ENCODE peak calls at places on chromosomes 4 and X, in seven cellular contexts. One of them, this sample, is unnamed.

GRCh38 chr4:114316789-114317188 is 281.8 kb upstream of the UGT8 start:
- DNase-seq in mammary epithelial cell: no peak
- DNase-seq in MM.1S: no peak
- DNase-seq in esophagus muscularis mucosa: no peak
- DNase-seq in OCI-LY7: no peak
- DNase-seq in ascending aorta: no peak
- DNase-seq in BJ: no peak
- DNase-seq in this sample: no peak

GRCh38 chr4:38058186-38058585 is 98.0 kb downstream of the PTTG2 start:
- DNase-seq in BJ: no peak
- DNase-seq in mammary epithelial cell: no peak
- DNase-seq in OCI-LY7: no peak
- DNase-seq in ascending aorta: no peak
- DNase-seq in esophagus muscularis mucosa: no peak
- DNase-seq in MM.1S: no peak
- DNase-seq in this sample: no peak

GRCh38 chr4:122917731-122918130 is 4.7 kb downstream of the NUDT6 start:
- DNase-seq in esophagus muscularis mucosa: no peak
- DNase-seq in BJ: no peak
- DNase-seq in MM.1S: no peak
- DNase-seq in OCI-LY7: no peak
- DNase-seq in ascending aorta: no peak
- DNase-seq in mammary epithelial cell: no peak
- DNase-seq in this sample: no peak

GRCh38 chrX:12610079-12610478 is 181.1 kb upstream of the PRPS2 start:
- DNase-seq in MM.1S: no peak
- DNase-seq in BJ: peak; percentile 22
- DNase-seq in mammary epithelial cell: peak; percentile 98
- DNase-seq in OCI-LY7: no peak
- DNase-seq in esophagus muscularis mucosa: no peak
- DNase-seq in ascending aorta: no peak
- DNase-seq in this sample: no peak

GRCh38 chrX:96833333-96833732 is 50.4 kb upstream of the RPA4 start:
- DNase-seq in mammary epithelial cell: no peak
- DNase-seq in MM.1S: no peak
- DNase-seq in esophagus muscularis mucosa: no peak
- DNase-seq in OCI-LY7: no peak
- DNase-seq in BJ: no peak
- DNase-seq in ascending aorta: no peak
- DNase-seq in this sample: no peak

GRCh38 chr4:134215636-134216340 is 14.2 kb upstream of the PABPC4L start:
- DNase-seq in ascending aorta: no peak
- DNase-seq in mammary epithelial cell: no peak
- DNase-seq in MM.1S: no peak
- DNase-seq in OCI-LY7: no peak
- DNase-seq in BJ: no peak
- DNase-seq in esophagus muscularis mucosa: no peak
- DNase-seq in this sample: no peak

GRCh38 chr4:24213936-24214335 is 324.1 kb upstream of the PPARGC1A start:
- DNase-seq in BJ: no peak
- DNase-seq in ascending aorta: no peak
- DNase-seq in esophagus muscularis mucosa: no peak
- DNase-seq in mammary epithelial cell: no peak
- DNase-seq in OCI-LY7: no peak
- DNase-seq in MM.1S: no peak
- DNase-seq in this sample: no peak

GRCh38 chr4:20194079-20195013 is 57.4 kb upstream of the SLIT2 start:
- DNase-seq in mammary epithelial cell: peak; percentile 51
- DNase-seq in OCI-LY7: no peak
- DNase-seq in ascending aorta: no peak
- DNase-seq in MM.1S: no peak
- DNase-seq in esophagus muscularis mucosa: no peak
- DNase-seq in BJ: peak; percentile 78
- DNase-seq in this sample: no peak

GRCh38 chr4:677431-678293 is 3.3 kb downstream of the MYL5 start:
- DNase-seq in mammary epithelial cell: peak; percentile 79
- DNase-seq in OCI-LY7: peak; percentile 71
- DNase-seq in esophagus muscularis mucosa: no peak
- DNase-seq in MM.1S: no peak
- DNase-seq in ascending aorta: no peak
- DNase-seq in BJ: no peak
- DNase-seq in this sample: no peak

GRCh38 chrX:150038977-150039599 is 100.8 kb upstream of the EOLA2 start:
- DNase-seq in esophagus muscularis mucosa: no peak
- DNase-seq in BJ: no peak
- DNase-seq in OCI-LY7: no peak
- DNase-seq in mammary epithelial cell: no peak
- DNase-seq in MM.1S: no peak
- DNase-seq in ascending aorta: no peak
- DNase-seq in this sample: no peak

GRCh38 chr4:2219233-2219760 is 22.6 kb downstream of the HAUS3 start:
- DNase-seq in OCI-LY7: no peak
- DNase-seq in ascending aorta: no peak
- DNase-seq in mammary epithelial cell: no peak
- DNase-seq in MM.1S: no peak
- DNase-seq in esophagus muscularis mucosa: no peak
- DNase-seq in BJ: no peak
- DNase-seq in this sample: no peak

GRCh38 chr4:119627267-119628190 is 1.1 kb downstream of the PDE5A start:
- DNase-seq in mammary epithelial cell: peak; percentile 39
- DNase-seq in MM.1S: peak; percentile 80
- DNase-seq in ascending aorta: peak; percentile 89
- DNase-seq in esophagus muscularis mucosa: peak; percentile 93
- DNase-seq in BJ: no peak
- DNase-seq in OCI-LY7: peak; percentile 67
- DNase-seq in this sample: no peak

GRCh38 chr4:15413010-15413622 is 14.7 kb upstream of the C1QTNF7 start:
- DNase-seq in MM.1S: no peak
- DNase-seq in esophagus muscularis mucosa: peak; percentile 74
- DNase-seq in ascending aorta: no peak
- DNase-seq in OCI-LY7: peak; percentile 31
- DNase-seq in mammary epithelial cell: no peak
- DNase-seq in BJ: no peak
- DNase-seq in this sample: no peak

GRCh38 chr4:9889306-9889705 is 107.9 kb downstream of the DRD5 start:
- DNase-seq in esophagus muscularis mucosa: no peak
- DNase-seq in mammary epithelial cell: no peak
- DNase-seq in ascending aorta: no peak
- DNase-seq in MM.1S: no peak
- DNase-seq in OCI-LY7: no peak
- DNase-seq in BJ: no peak
- DNase-seq in this sample: no peak

GRCh38 chr4:169645627-169646026 is 25.2 kb downstream of the CLCN3 start:
- DNase-seq in OCI-LY7: no peak
- DNase-seq in esophagus muscularis mucosa: no peak
- DNase-seq in ascending aorta: no peak
- DNase-seq in MM.1S: no peak
- DNase-seq in BJ: no peak
- DNase-seq in mammary epithelial cell: no peak
- DNase-seq in this sample: no peak

GRCh38 chrX:70656304-70656703 is 211.7 kb downstream of the DLG3 start:
- DNase-seq in MM.1S: peak; percentile 38
- DNase-seq in ascending aorta: no peak
- DNase-seq in esophagus muscularis mucosa: no peak
- DNase-seq in mammary epithelial cell: no peak
- DNase-seq in OCI-LY7: no peak
- DNase-seq in BJ: no peak
- DNase-seq in this sample: no peak

GRCh38 chr4:11765849-11766453 is 337.3 kb upstream of the HS3ST1 start:
- DNase-seq in esophagus muscularis mucosa: no peak
- DNase-seq in ascending aorta: no peak
- DNase-seq in BJ: no peak
- DNase-seq in OCI-LY7: peak; percentile 22
- DNase-seq in mammary epithelial cell: peak; percentile 41
- DNase-seq in MM.1S: peak; percentile 55
- DNase-seq in this sample: peak; percentile 13

GRCh38 chr4:126264839-126265238 is 950.1 kb downstream of the FAT4 start:
- DNase-seq in ascending aorta: no peak
- DNase-seq in MM.1S: no peak
- DNase-seq in esophagus muscularis mucosa: no peak
- DNase-seq in BJ: no peak
- DNase-seq in mammary epithelial cell: peak; percentile 3
- DNase-seq in OCI-LY7: no peak
- DNase-seq in this sample: no peak

DNA sequence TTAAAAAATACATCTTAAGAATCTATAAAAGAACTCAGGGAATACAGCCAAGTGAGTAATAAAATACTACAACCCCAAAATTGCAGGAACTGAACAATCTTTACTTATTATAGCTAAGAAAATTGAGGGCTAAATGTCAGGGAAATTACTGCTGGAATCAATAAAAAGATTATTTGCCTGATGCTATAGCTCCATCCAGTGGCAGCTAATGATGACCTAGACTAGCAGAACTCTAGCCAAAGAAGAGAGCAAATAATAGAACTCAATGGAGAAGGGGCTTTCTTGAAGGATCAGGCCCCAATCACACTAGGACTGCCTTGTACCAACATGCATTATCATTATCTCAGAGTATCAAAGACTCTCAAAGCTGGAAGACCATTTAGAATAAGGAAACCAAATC is 85.0 kb upstream of the FAM241A start:
- DNase-seq in OCI-LY7: peak; percentile 11
- DNase-seq in esophagus muscularis mucosa: no peak
- DNase-seq in BJ: no peak
- DNase-seq in MM.1S: peak; percentile 30
- DNase-seq in mammary epithelial cell: no peak
- DNase-seq in ascending aorta: no peak
- DNase-seq in this sample: no peak
- TF ChIP-seq CTCF in OCI-LY7: peak; percentile 73
- TF ChIP-seq CTCF in esophagus muscularis mucosa: no peak
- TF ChIP-seq CTCF in BJ: peak; percentile 61
- TF ChIP-seq CTCF in MM.1S: peak; percentile 46
- TF ChIP-seq CTCF in mammary epithelial cell: peak; percentile 70
- TF ChIP-seq CTCF in ascending aorta: no peak
- TF ChIP-seq CTCF in this sample: peak; percentile 46

GRCh38 chrX:140502491-140503229 is 2.2 kb downstream of the SOX3 start:
- DNase-seq in esophagus muscularis mucosa: no peak
- DNase-seq in OCI-LY7: no peak
- DNase-seq in MM.1S: no peak
- DNase-seq in BJ: no peak
- DNase-seq in ascending aorta: no peak
- DNase-seq in mammary epithelial cell: no peak
- DNase-seq in this sample: no peak
- H3K4me3 ChIP-seq in esophagus muscularis mucosa: peak overlapping the region; percentile 17
- H3K4me3 ChIP-seq in OCI-LY7: no peak overlapping the region
- H3K4me3 ChIP-seq in MM.1S: no peak overlapping the region
- H3K4me3 ChIP-seq in BJ: no peak overlapping the region
- H3K4me3 ChIP-seq in ascending aorta: peak overlapping the region; percentile 50
- H3K4me3 ChIP-seq in mammary epithelial cell: no peak overlapping the region
- H3K4me3 ChIP-seq in this sample: no peak overlapping the region

DNA sequence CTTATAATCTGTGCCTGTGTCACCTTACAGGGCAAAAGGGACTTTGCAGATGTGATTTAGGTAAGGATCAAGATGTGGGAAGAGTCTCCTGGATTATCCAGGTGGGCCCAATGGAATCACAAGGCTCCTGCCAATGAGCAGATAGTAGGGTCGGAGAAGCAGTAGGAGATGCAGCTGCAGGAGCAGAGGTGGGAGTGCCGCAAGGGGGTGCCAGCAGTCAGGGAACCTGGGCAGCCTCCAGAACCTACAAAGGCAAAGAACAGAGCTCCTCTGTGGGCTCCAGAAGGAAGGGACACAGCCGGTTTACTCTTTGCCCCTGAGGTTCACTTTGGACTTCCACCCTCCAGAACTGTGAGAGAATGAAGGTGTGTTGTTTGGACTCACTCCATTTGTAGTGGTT is 318.6 kb downstream of the EVC2 start:
- DNase-seq in mammary epithelial cell: no peak
- DNase-seq in esophagus muscularis mucosa: no peak
- DNase-seq in ascending aorta: no peak
- DNase-seq in BJ: no peak
- DNase-seq in MM.1S: no peak
- DNase-seq in OCI-LY7: no peak
- DNase-seq in this sample: no peak
- TF ChIP-seq CTCF in mammary epithelial cell: no peak
- TF ChIP-seq CTCF in esophagus muscularis mucosa: no peak
- TF ChIP-seq CTCF in ascending aorta: no peak
- TF ChIP-seq CTCF in BJ: no peak
- TF ChIP-seq CTCF in MM.1S: no peak
- TF ChIP-seq CTCF in OCI-LY7: no peak
- TF ChIP-seq CTCF in this sample: no peak

DNA sequence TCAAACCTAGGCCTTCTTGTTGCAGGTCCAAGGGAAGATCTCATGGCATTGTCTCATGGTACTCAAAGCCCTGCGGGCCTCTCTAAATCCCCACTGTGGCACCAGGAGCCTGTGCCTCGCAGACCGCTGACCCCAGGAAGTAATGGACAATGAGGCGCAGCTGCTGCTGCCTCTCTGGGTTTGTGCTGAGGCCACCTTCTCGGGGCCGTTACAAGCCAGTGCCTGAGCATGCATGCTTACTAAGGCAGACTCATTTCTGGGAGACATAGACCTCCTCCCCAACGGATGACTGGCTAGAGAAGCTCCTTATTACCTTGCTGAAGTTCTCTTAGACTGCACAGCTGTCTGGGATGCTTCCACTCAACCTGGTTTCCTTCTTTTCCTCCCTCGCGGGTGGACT is 1.3 kb downstream of the BDH2 start:
- DNase-seq in BJ: no peak
- DNase-seq in ascending aorta: no peak
- DNase-seq in OCI-LY7: no peak
- DNase-seq in MM.1S: no peak
- DNase-seq in mammary epithelial cell: no peak
- DNase-seq in esophagus muscularis mucosa: no peak
- DNase-seq in this sample: no peak
- H3K4me3 ChIP-seq in BJ: peak overlapping the region; percentile 46
- H3K4me3 ChIP-seq in ascending aorta: peak overlapping the region; percentile 52
- H3K4me3 ChIP-seq in OCI-LY7: no peak overlapping the region
- H3K4me3 ChIP-seq in MM.1S: no peak overlapping the region
- H3K4me3 ChIP-seq in mammary epithelial cell: no peak overlapping the region
- H3K4me3 ChIP-seq in esophagus muscularis mucosa: peak overlapping the region; percentile 61
- H3K4me3 ChIP-seq in this sample: no peak overlapping the region

This sample was measured in GM12864.